ENCODE peak calls at places on chromosomes 3 and 15, in seven cellular contexts. V is ovary, X is stomach, I is tibial nerve, R is sigmoid colon, W is HepG2, U is A549. T is an unnamed sample.

GRCh38 chr3:57696861-57697321 is 4.0 kb upstream of the DENND6A start:
- DNase-seq in V (no peak), X (no peak), R (no peak), U (no peak), I (no peak), W (no peak), T (no peak)

GRCh38 chr3:23304424-23304823 is 101.3 kb downstream of the UBE2E2 start:
- DNase-seq in W (no peak), R (no peak), U (no peak), V (no peak), I (no peak), X (no peak), T (no peak)

GRCh38 chr3:79822076-79822475 is 54.3 kb upstream of the ROBO1 start:
- DNase-seq in X (no peak), V (no peak), I (no peak), R (no peak), W (no peak), U (no peak), T (no peak)

GRCh38 chr3:178420033-178420432 is 116.2 kb upstream of the KCNMB2 start:
- DNase-seq in W (no peak), X (no peak), U (no peak), V (no peak), I (no peak), R (no peak), T (no peak)

GRCh38 chr3:58633157-58633865 is 33.3 kb downstream of the FAM3D start:
- DNase-seq in W (no peak), R (no peak), U (no peak), X (no peak), V (no peak), I (no peak), T (no peak)

GRCh38 chr15:70892002-70892911 is at the start of the genes LRRC49 and THAP10:
- DNase-seq in W (peak; percentile 91), X (peak; percentile 82), V (peak; percentile 88), R (peak; percentile 95), I (peak; percentile 71), U (peak; percentile 98), T (peak; percentile 89)

GRCh38 chr15:50876260-50876988 is 32.1 kb upstream of the AP4E1 start:
- DNase-seq in V (no peak), R (no peak), X (no peak), W (no peak), I (no peak), U (no peak), T (no peak)

GRCh38 chr3:104755791-104756190 is 610.9 kb upstream of the ALCAM start:
- DNase-seq in X (no peak), W (no peak), V (no peak), R (no peak), I (no peak), U (no peak), T (no peak)

GRCh38 chr15:40244961-40245523 is 6.2 kb downstream of the PAK6 start:
- DNase-seq in W (peak; percentile 10), R (peak; percentile 40), V (no peak), X (peak; percentile 58), I (peak; percentile 8), U (no peak), T (peak; percentile 51)

GRCh38 chr3:16884748-16885587 is at the start of gene PLCL2:
- DNase-seq in R (peak; percentile 74), W (no peak), I (peak; percentile 16), U (peak; percentile 46), V (peak; percentile 67), X (peak; percentile 50), T (no peak)

GRCh38 chr3:63684081-63684480 is 31.6 kb downstream of the SNTN start:
- DNase-seq in R (no peak), V (no peak), W (no peak), U (no peak), I (no peak), X (no peak), T (no peak)

GRCh38 chr3:146499701-146500100 is 30.3 kb upstream of the PLSCR2 start:
- DNase-seq in I (no peak), U (no peak), W (no peak), X (no peak), R (no peak), V (no peak), T (no peak)

GRCh38 chr3:175749981-175750380 is 890.8 kb downstream of the NAALADL2 start:
- DNase-seq in U (no peak), X (no peak), I (no peak), W (no peak), V (no peak), R (no peak), T (no peak)

GRCh38 chr15:89809093-89809786 is 5.4 kb downstream of the ANPEP start:
- DNase-seq in R (no peak), V (no peak), W (peak; percentile 88), U (no peak), I (no peak), X (peak; percentile 41), T (no peak)

GRCh38 chr15:38530113-38530512 is 34.5 kb downstream of the RASGRP1 start:
- DNase-seq in V (no peak), X (no peak), R (no peak), U (no peak), I (no peak), W (no peak), T (no peak)

GRCh38 chr3:165814380-165814779 is 22.8 kb downstream of the BCHE start:
- DNase-seq in X (no peak), R (no peak), V (no peak), W (no peak), I (no peak), U (no peak), T (no peak)

GRCh38 chr3:100041328-100041749 is 73.0 kb downstream of the FILIP1L start:
- DNase-seq in W (peak; percentile 48), U (peak; percentile 33), R (no peak), X (no peak), V (no peak), I (no peak), T (no peak)

GRCh38 chr3:3316523-3316922 is 137.0 kb upstream of the CRBN start:
- DNase-seq in W (no peak), U (no peak), X (no peak), V (no peak), I (no peak), R (no peak), T (no peak)

GRCh38 chr15:50450678-50451077 is 26.5 kb downstream of the USP8 start:
- DNase-seq in R (no peak), I (no peak), X (no peak), U (no peak), V (no peak), W (no peak), T (no peak)

GRCh38 chr3:47163023-47163989 is 607 bp downstream of the SETD2 start:
- DNase-seq in U (peak; percentile 18), R (peak; percentile 70), X (peak; percentile 48), V (peak; percentile 57), W (peak; percentile 71), I (peak; percentile 14), T (no peak)

GRCh38 chr15:38193496-38193895 is 59.1 kb upstream of the SPRED1 start:
- DNase-seq in I (no peak), V (no peak), R (no peak), X (no peak), U (no peak), W (no peak), T (no peak)

GRCh38 chr3:48416546-48416945 is 13.3 kb downstream of the PLXNB1 start:
- DNase-seq in V (no peak), X (no peak), U (no peak), R (no peak), W (no peak), I (no peak), T (no peak)

GRCh38 chr3:101131767-101132166 is 138.5 kb upstream of the ABI3BP start:
- DNase-seq in W (no peak), R (no peak), U (peak; percentile 4), I (no peak), X (no peak), V (no peak), T (no peak)

GRCh38 chr3:144344925-144345548 is 373.4 kb downstream of the DIPK2A start:
- DNase-seq in R (no peak), I (no peak), W (no peak), X (no peak), V (no peak), U (no peak), T (no peak)

GRCh38 chr3:56987238-56987932 is 73.1 kb upstream of the SPATA12 start:
- DNase-seq in W (no peak), U (no peak), I (no peak), X (no peak), V (no peak), R (no peak), T (no peak)

GRCh38 chr3:177337548-177338331 is 140.5 kb upstream of the TBL1XR1 start:
- DNase-seq in I (no peak), V (no peak), U (no peak), R (no peak), W (no peak), X (no peak), T (no peak)
- TF ChIP-seq EP300 in I (peak; percentile 18), V (no peak), U (no peak), R (no peak), W (no peak), X (no peak), T (no peak)

GRCh38 chr3:190621209-190621608 is 107.3 kb downstream of the IL1RAP start:
- DNase-seq in X (no peak), I (no peak), V (no peak), W (no peak), U (no peak), R (no peak), T (no peak)

GRCh38 chr3:190619353-190619752 is 105.5 kb downstream of the IL1RAP start:
- DNase-seq in U (no peak), X (no peak), R (no peak), V (no peak), W (no peak), I (no peak), T (no peak)

GRCh38 chr3:190617185-190617584 is 103.3 kb downstream of the IL1RAP start:
- DNase-seq in R (no peak), I (no peak), V (no peak), U (peak; percentile 31), W (peak; percentile 92), X (no peak), T (no peak)

GRCh38 chr3:190616627-190617026 is 102.7 kb downstream of the IL1RAP start:
- DNase-seq in I (no peak), U (no peak), W (no peak), X (no peak), V (no peak), R (no peak), T (no peak)

GRCh38 chr3:190618349-190619030 is 104.6 kb downstream of the IL1RAP start:
- DNase-seq in U (no peak), I (no peak), X (no peak), V (no peak), R (no peak), W (peak; percentile 4), T (no peak)
- TF ChIP-seq EP300 in U (no peak), I (no peak), X (no peak), V (no peak), R (no peak), W (no peak), T (no peak)

GRCh38 chr3:29644261-29644660 is 363.4 kb downstream of the RBMS3 start:
- DNase-seq in W (no peak), U (no peak), V (no peak), I (no peak), X (no peak), R (no peak), T (no peak)
- TF ChIP-seq EP300 in W (no peak), U (no peak), V (no peak), I (no peak), X (no peak), R (no peak), T (no peak)

DNA sequence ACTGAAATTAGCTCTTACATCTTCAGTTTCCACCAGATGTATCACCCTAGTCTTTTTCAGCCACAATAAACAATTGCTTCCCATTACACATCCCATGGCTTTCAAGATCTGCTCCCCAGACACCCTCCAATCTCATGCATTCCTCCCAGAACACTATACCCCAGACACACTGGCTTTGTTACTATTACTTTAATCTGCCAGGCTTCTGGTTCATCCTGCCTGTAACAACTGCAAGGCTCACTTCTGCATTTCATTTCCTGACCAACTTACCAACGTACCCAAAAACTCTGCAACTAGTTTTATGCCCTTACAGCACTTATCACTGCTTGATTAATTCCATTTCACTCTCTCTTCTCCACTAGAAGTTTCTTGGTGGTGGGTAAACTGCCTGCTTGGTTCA is 2.9 kb downstream of the RPL22L1 start:
- DNase-seq in W (no peak), V (no peak), U (no peak), X (no peak), R (no peak), I (no peak), T (no peak)
- TF ChIP-seq EP300 in W (no peak), V (no peak), U (no peak), X (no peak), R (no peak), I (no peak), T (no peak)

T was measured in suprapubic skin.